ENCODE peak calls at places on chromosome 10, in five cellular contexts. S is esophagus squamous epithelium, E is HL-60, H is astrocyte of the cerebellum, F is brain microvascular endothelial cell. J is an unnamed sample.
A peak's percentile ranks its signal among the peaks of the same experiment; 100 is the strongest.

GRCh38 chr10:133157662-133158436 is 2.2 kb upstream of the KNDC1 start:
- DNase-seq in S (no peak), H (no peak), F (no peak), E (no peak), J (no peak)

GRCh38 chr10:75097666-75098285 is 13.7 kb upstream of the SAMD8 start:
- DNase-seq in E (peak; percentile 18), S (no peak), F (peak; percentile 12), H (no peak), J (no peak)

GRCh38 chr10:118868618-118869017 is 113.8 kb upstream of the CACUL1 start:
- DNase-seq in E (no peak), H (no peak), F (no peak), S (no peak), J (no peak)

GRCh38 chr10:15824498-15824897 is 35.8 kb downstream of the MINDY3 start:
- DNase-seq in S (no peak), F (no peak), H (peak; percentile 9), E (no peak), J (no peak)

GRCh38 chr10:16585103-16585502 is 63.4 kb upstream of the C1QL3 start:
- DNase-seq in F (no peak), S (no peak), H (no peak), E (no peak), J (no peak)

GRCh38 chr10:17425584-17426262 is 28.7 kb downstream of the ST8SIA6 start:
- DNase-seq in S (no peak), F (no peak), H (no peak), E (no peak), J (no peak)

GRCh38 chr10:121284952-121285351 is 313.3 kb downstream of the FGFR2 start:
- DNase-seq in E (no peak), F (no peak), H (no peak), S (no peak), J (no peak)

GRCh38 chr10:80272793-80273522 is 16.5 kb downstream of the MAT1A start:
- DNase-seq in E (peak; percentile 21), S (no peak), H (no peak), F (peak; percentile 2), J (no peak)

GRCh38 chr10:89206402-89207180 is 526 bp downstream of the CH25H start:
- DNase-seq in E (no peak), S (no peak), F (no peak), H (no peak), J (peak; percentile 22)

GRCh38 chr10:129364949-129365348 is 102.1 kb upstream of the MGMT start:
- DNase-seq in H (no peak), S (no peak), F (no peak), E (no peak), J (no peak)

GRCh38 chr10:77381750-77382149 is 255.9 kb downstream of the KCNMA1 start:
- DNase-seq in S (no peak), F (no peak), E (no peak), H (no peak), J (no peak)

GRCh38 chr10:127346604-127347003 is 150.2 kb upstream of the INSYN2A start:
- DNase-seq in H (no peak), S (no peak), E (no peak), F (no peak), J (no peak)
- TF ChIP-seq CTCF in H (no peak), S (no peak), E (no peak), F (no peak), J (no peak)

GRCh38 chr10:31604646-31605170 is 285.7 kb downstream of the ZEB1 start:
- DNase-seq in F (no peak), H (no peak), S (no peak), E (no peak), J (no peak)

GRCh38 chr10:31605426-31605825 is 286.4 kb downstream of the ZEB1 start:
- DNase-seq in F (no peak), E (no peak), S (no peak), H (no peak), J (no peak)

GRCh38 chr10:31602541-31603244 is 283.7 kb downstream of the ZEB1 start:
- DNase-seq in S (no peak), F (peak; percentile 60), E (no peak), H (no peak), J (peak; percentile 80)

GRCh38 chr10:31604141-31604540 is 285.1 kb downstream of the ZEB1 start:
- DNase-seq in S (no peak), E (no peak), F (no peak), H (no peak), J (peak; percentile 15)

DNA sequence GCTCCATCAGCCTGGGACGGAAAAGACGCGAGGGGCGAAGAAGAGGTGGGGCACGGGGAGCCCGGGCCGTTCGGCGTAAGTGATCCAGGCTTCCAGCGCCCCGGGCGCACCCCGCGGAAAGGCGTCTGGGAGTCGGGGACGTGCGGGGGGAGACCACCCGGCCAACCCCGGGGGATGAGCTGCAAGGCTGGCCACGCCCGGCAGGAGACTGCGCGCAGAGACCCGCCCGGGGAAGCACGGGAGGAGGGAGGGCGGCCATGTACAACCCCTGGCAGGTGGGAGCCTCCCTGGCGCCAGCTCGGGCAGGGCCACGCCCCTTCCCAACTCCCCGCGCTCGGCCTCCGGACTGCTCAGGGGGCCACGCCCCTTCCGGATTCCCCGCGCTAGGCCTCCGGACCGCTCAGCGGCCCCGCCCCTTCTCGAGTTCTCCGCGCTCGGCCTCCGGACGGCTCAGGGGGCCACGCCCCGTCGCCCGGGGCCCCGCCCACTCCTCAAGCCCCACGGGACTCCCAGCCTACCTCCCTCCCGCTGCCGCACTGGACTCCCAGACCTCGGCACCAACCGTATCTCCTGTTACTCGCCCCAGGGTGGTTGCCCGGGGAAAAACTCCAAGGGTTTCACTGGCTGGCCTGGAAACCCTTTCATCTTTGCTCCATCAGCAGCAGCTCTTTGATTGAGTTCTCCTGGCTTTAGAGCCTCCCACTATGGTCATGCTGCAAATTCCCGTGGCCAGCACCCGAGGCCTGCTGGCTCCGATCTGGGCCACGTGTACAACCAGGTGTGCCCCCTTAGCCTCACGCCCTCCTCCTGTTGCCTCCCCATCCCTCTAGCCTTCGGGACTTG is 284.4 kb downstream of the ZEB1 start:
- DNase-seq in F (peak; percentile 81), E (peak; percentile 89), H (peak; percentile 70), S (peak; percentile 36), J (peak; percentile 98)
- TF ChIP-seq CTCF in F (no peak), E (no peak), H (no peak), S (no peak), J (no peak)

DNA sequence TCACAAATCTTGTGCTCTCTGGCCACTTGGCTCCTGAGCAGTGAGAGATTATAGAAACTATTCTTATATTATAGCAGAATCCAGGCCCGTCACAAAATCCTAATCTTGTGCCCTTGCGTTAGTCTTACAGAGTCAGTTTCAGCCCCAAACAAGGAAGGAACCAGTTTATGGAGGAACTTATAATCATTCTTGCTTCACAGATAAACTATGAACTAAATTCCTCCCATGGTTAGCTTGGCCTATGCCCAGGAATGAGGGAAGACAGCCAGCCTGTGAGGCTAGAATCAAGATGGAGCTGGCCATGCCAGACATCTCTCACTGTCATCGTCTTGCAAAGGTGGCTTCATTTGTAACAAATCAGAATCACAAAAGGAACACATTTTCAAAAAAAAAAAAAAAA is 199.7 kb upstream of the PITRM1 start:
- DNase-seq in F (peak; percentile 11), E (no peak), H (peak; percentile 31), S (no peak), J (no peak)
- TF ChIP-seq CTCF in F (no peak), E (no peak), H (no peak), S (no peak), J (no peak)

GRCh38 chr10:48416584-48417232 is 110.2 kb downstream of the MAPK8 start:
- DNase-seq in F (no peak), H (no peak), S (no peak), E (no peak), J (no peak)

GRCh38 chr10:48412933-48413332 is 106.5 kb downstream of the MAPK8 start:
- DNase-seq in F (no peak), E (no peak), H (no peak), S (no peak), J (no peak)

GRCh38 chr10:48412081-48412480 is 105.6 kb downstream of the MAPK8 start:
- DNase-seq in F (no peak), E (no peak), H (no peak), S (no peak), J (no peak)

GRCh38 chr10:48414778-48415177 is 108.3 kb downstream of the MAPK8 start:
- DNase-seq in F (peak; percentile 24), E (no peak), H (no peak), S (no peak), J (no peak)

GRCh38 chr10:48414160-48414559 is 107.7 kb downstream of the MAPK8 start:
- DNase-seq in E (no peak), H (no peak), F (no peak), S (no peak), J (no peak)
- TF ChIP-seq CTCF in E (no peak), H (no peak), F (no peak), S (no peak), J (no peak)

DNA sequence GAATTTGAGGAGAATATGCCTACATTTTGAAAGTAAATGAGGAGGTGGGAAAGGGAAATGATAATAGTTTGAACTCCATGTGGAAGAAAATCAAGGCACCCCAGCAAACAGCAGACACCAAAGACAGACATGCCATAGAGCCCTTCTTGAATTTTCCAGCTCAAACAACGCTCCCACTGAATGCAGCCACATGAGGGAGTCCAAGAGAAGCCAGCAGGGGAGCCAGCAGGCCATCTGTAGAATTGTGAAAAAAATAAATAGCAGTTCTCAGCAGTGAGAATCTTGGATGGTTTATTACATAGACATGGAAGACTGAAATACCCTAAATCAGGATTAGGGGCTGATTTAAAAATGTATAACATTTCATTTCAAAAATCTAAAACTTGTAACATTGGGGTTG is 1567.3 kb upstream of the LRRTM3 start:
- DNase-seq in H (no peak), F (peak; percentile 46), S (no peak), E (no peak), J (peak; percentile 12)
- TF ChIP-seq CTCF in H (peak; percentile 63), F (peak; percentile 81), S (no peak), E (no peak), J (peak; percentile 34)

GRCh38 chr10:22105270-22105669 is 101.7 kb upstream of the DNAJC1 start:
- DNase-seq in S (no peak), H (no peak), E (no peak), F (no peak), J (no peak)

DNA sequence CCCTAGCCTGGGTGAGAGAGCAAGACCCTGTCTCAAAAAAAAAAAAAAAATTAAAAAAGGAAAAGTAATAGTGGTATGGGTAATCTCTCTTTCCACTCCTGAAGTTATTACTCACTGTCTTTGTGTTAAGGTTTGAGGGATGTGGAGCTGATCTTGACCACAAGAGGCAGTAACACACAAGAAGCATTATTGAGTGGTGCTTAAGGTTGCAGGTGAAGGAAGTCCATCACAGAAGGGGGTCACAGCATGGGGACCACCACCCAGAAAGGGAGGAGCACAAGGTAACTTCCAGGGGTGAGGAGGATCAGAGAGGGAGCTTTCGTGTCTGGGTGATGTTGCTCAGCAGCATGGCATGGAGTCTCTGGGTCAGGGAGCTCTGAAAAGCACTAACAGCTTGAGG is 100.2 kb upstream of the DNAJC1 start:
- DNase-seq in H (no peak), E (no peak), F (no peak), S (no peak), J (no peak)
- TF ChIP-seq CTCF in H (no peak), E (no peak), F (peak; percentile 36), S (no peak), J (peak; percentile 34)